ENCODE peak calls at places on chromosome X, in ten cellular contexts. K is astrocyte of the spinal cord, D is nephron progenitor cell, A is NB4, F is choroid plexus epithelial cell, H is AG04449, Q is cardiac muscle cell, W is lower leg skin, N is heart left ventricle, L is suprapubic skin. V is an unnamed sample.

GRCh38 chrX:132592880-132593279 is 104.0 kb upstream of the MBNL3 start:
- DNase-seq in D (peak), Q (peak), L (no peak), A (peak), W (peak), N (no peak), F (peak), K (no peak), H (no peak), V (no peak)

GRCh38 chrX:129557844-129558243 is 17.8 kb downstream of the OCRL start:
- DNase-seq in H (no peak), F (peak), W (no peak), K (no peak), L (no peak), D (no peak), N (no peak), A (no peak), Q (peak), V (no peak)

GRCh38 chrX:22534643-22535042 is 261.9 kb downstream of the CBLL2 start:
- DNase-seq in A (no peak), D (no peak), H (peak), K (peak), N (no peak), Q (peak), L (no peak), F (peak), W (peak), V (no peak)

GRCh38 chrX:151391722-151392121 is 5.3 kb upstream of the VMA21 start:
- DNase-seq in A (no peak), Q (no peak), L (no peak), H (no peak), F (no peak), D (no peak), K (no peak), W (no peak), N (no peak), V (no peak)

GRCh38 chrX:153762636-153763173 is 1.3 kb upstream of the PLXNB3 start:
- DNase-seq in N (no peak), F (no peak), K (no peak), D (no peak), Q (no peak), W (no peak), A (no peak), H (no peak), L (no peak), V (no peak)

GRCh38 chrX:314781-315595 is 3.6 kb downstream of the GTPBP6 start:
- DNase-seq in N (peak), K (no peak), F (no peak), D (no peak), Q (no peak), W (no peak), L (peak), A (no peak), H (no peak), V (no peak)

GRCh38 chrX:48068096-48068887 is 3.1 kb downstream of the ZNF630 start:
- DNase-seq in F (no peak), K (no peak), H (no peak), N (no peak), L (no peak), D (no peak), W (no peak), Q (no peak), A (no peak), V (no peak)

GRCh38 chrX:68931345-68931744 is 102.5 kb downstream of the EFNB1 start:
- DNase-seq in L (no peak), W (peak), F (no peak), H (no peak), N (peak), A (no peak), D (no peak), K (no peak), Q (no peak), V (no peak)

GRCh38 chrX:47831788-47832187 is 4.9 kb upstream of the ZNF81 start:
- DNase-seq in A (peak), Q (peak), F (peak), H (no peak), L (peak), W (peak), D (peak), K (no peak), N (peak), V (peak)

GRCh38 chrX:133151320-133151719 is 54.4 kb upstream of the USP26 start:
- DNase-seq in F (no peak), A (no peak), Q (no peak), H (peak), K (no peak), N (no peak), W (no peak), L (no peak), D (no peak), V (no peak)

GRCh38 chrX:120308959-120309872 is 2.0 kb downstream of the TMEM255A start:
- DNase-seq in H (no peak), D (peak), K (peak), L (peak), A (peak), N (peak), Q (peak), F (peak), W (peak), V (no peak)

GRCh38 chrX:107290019-107290418 is 83.6 kb downstream of the DNAAF6 start:
- DNase-seq in N (no peak), W (no peak), Q (no peak), H (no peak), D (no peak), L (no peak), A (no peak), K (no peak), F (no peak), V (no peak)

GRCh38 chrX:15146515-15146914 is 123.4 kb downstream of the ASB9 start:
- DNase-seq in D (peak), A (peak), W (no peak), Q (peak), H (no peak), F (peak), K (peak), L (no peak), N (no peak), V (no peak)

GRCh38 chrX:83845397-83845796 is 15.5 kb upstream of the CYLC1 start:
- DNase-seq in D (peak), A (peak), K (peak), N (no peak), H (no peak), F (peak), W (no peak), Q (peak), L (no peak), V (no peak)

GRCh38 chrX:153351981-153352380 is 18.0 kb downstream of the ZNF275 start:
- DNase-seq in F (no peak), Q (no peak), L (no peak), K (no peak), A (no peak), W (no peak), H (no peak), N (no peak), D (no peak), V (no peak)

GRCh38 chrX:88558421-88558820 is 188.6 kb upstream of the CPXCR1 start:
- DNase-seq in N (no peak), F (no peak), H (no peak), W (no peak), Q (no peak), K (no peak), L (no peak), A (no peak), D (no peak), V (no peak)

GRCh38 chrX:133005038-133005437 is 46.6 kb upstream of the HS6ST2 start:
- DNase-seq in N (no peak), Q (peak), A (peak), H (no peak), D (peak), K (peak), F (peak), L (no peak), W (no peak), V (no peak)

GRCh38 chrX:145817299-145817665 is 347 bp upstream of the SLITRK2 start:
- DNase-seq in D (peak), H (no peak), A (no peak), K (peak), L (no peak), N (peak), Q (peak), W (no peak), F (no peak), V (no peak)

GRCh38 chrX:45261005-45261404 is 60.3 kb upstream of the DIPK2B start:
- DNase-seq in Q (no peak), L (no peak), K (no peak), D (no peak), H (no peak), W (no peak), A (no peak), F (no peak), N (no peak), V (no peak)

GRCh38 chrX:102129473-102129872 is 4.0 kb downstream of the TCEAL2 start:
- DNase-seq in H (no peak), L (no peak), K (peak), A (peak), Q (peak), F (peak), N (no peak), W (no peak), D (no peak), V (no peak)

GRCh38 chrX:9279271-9279596 is 185.6 kb upstream of the TBL1X start:
- DNase-seq in W (no peak), H (no peak), N (no peak), K (peak), F (peak), Q (peak), A (no peak), L (no peak), D (no peak), V (no peak)

GRCh38 chrX:1673337-1673736 is 58.5 kb downstream of the ASMT start:
- DNase-seq in N (no peak), W (no peak), K (no peak), Q (peak), H (no peak), A (peak), D (peak), L (no peak), F (peak), V (no peak)

GRCh38 chrX:2774057-2774456 is 22.2 kb downstream of the XG start:
- DNase-seq in N (no peak), W (no peak), Q (no peak), A (no peak), L (no peak), F (no peak), H (no peak), D (no peak), K (no peak), V (no peak)

GRCh38 chrX:15911729-15912550 is 57.3 kb upstream of the AP1S2 start:
- DNase-seq in Q (peak), K (no peak), N (no peak), H (no peak), F (no peak), L (no peak), W (peak), A (peak), D (no peak), V (no peak)

GRCh38 chrX:119816300-119816699 is 24.9 kb upstream of the RPL39 start:
- DNase-seq in L (no peak), F (no peak), H (no peak), D (no peak), K (no peak), Q (no peak), N (no peak), A (no peak), W (peak), V (no peak)

GRCh38 chrX:122586831-122587230 is 597.2 kb upstream of the GRIA3 start:
- DNase-seq in F (peak), Q (no peak), A (no peak), L (no peak), K (peak), D (no peak), W (no peak), N (no peak), H (no peak), V (no peak)

GRCh38 chrX:22110729-22111494 is 78.8 kb downstream of the PHEX start:
- DNase-seq in F (peak), D (no peak), L (no peak), W (no peak), Q (no peak), A (no peak), N (no peak), H (no peak), K (peak), V (no peak)

GRCh38 chrX:88378406-88378805 is 368.6 kb upstream of the CPXCR1 start:
- DNase-seq in A (no peak), N (no peak), K (no peak), D (no peak), F (no peak), L (no peak), W (no peak), Q (no peak), H (no peak), V (no peak)

DNA sequence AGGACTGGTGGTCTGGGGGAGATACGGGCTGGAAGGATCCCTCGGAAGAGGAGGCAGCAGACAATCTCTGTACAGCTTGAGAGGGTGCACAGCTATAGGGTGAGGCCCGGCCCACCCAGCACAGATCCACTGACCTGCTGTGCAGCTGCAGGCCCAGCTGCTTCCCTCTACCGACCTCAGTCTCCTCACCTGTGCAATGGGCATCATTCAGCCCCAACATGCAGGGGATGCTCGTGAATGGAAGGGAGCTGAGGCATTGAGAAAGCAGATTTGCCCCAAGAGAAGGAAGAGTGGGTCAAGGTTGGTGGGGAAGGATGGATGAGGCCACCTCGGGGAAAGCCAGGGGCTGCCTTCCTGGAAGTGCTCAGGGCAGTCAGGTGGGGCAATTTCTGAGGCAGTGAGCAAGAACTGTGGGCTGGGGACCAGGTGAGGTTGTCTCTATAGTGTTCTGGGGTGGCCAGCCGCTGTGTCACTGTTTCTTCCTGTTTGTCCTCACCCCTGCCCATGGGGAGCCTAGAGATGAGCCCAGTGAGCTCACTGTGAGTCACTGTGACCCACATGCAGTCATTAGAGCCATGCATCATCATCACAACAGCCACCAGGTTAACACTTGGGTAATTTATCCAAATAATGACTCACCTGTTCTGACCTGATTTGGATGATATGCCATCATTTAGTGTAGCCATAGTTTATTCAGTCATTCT is 22.2 kb upstream of the XAGE2 start:
- DNase-seq in D (no peak), W (no peak), H (no peak), F (peak), A (peak), Q (no peak), K (no peak), N (no peak), L (no peak), V (no peak)
- TF ChIP-seq CTCF in D (no peak), W (no peak), H (no peak), F (no peak), A (no peak), Q (no peak), K (no peak), N (no peak), L (no peak), V (no peak)

GRCh38 chrX:117995378-117995777 is 121.2 kb downstream of the KLHL13 start:
- DNase-seq in K (no peak), L (no peak), Q (no peak), W (no peak), H (no peak), D (no peak), F (no peak), N (no peak), A (no peak), V (no peak)

GRCh38 chrX:118000518-118000917 is 116.1 kb downstream of the KLHL13 start:
- DNase-seq in K (no peak), F (no peak), N (no peak), L (no peak), Q (no peak), H (no peak), D (no peak), A (no peak), W (no peak), V (no peak)

GRCh38 chrX:117998171-117998570 is 118.4 kb downstream of the KLHL13 start:
- DNase-seq in L (no peak), K (no peak), Q (no peak), N (no peak), A (no peak), H (no peak), D (no peak), W (no peak), F (no peak), V (no peak)

GRCh38 chrX:117996408-117996807 is 120.2 kb downstream of the KLHL13 start:
- DNase-seq in H (no peak), K (no peak), W (no peak), N (no peak), L (no peak), Q (no peak), D (no peak), F (no peak), A (no peak), V (no peak)

GRCh38 chrX:117996918-117997480 is 119.6 kb downstream of the KLHL13 start:
- DNase-seq in K (no peak), F (no peak), N (no peak), H (no peak), L (no peak), W (no peak), D (no peak), Q (no peak), A (peak), V (no peak)
- TF ChIP-seq CTCF in K (peak), F (no peak), N (peak), H (no peak), L (no peak), W (no peak), D (no peak), Q (peak), A (peak), V (peak)

GRCh38 chrX:50100188-50100587 is 100.6 kb downstream of the AKAP4 start:
- DNase-seq in A (peak), F (peak), N (no peak), W (no peak), D (no peak), K (no peak), H (no peak), L (no peak), Q (no peak), V (no peak)
- TF ChIP-seq CTCF in A (no peak), F (peak), N (peak), W (no peak), D (no peak), K (peak), H (no peak), L (no peak), Q (peak), V (peak)

GRCh38 chrX:38806054-38806389 is 4.8 kb downstream of the MID1IP1 start:
- DNase-seq in K (no peak), A (no peak), L (no peak), Q (no peak), W (no peak), F (no peak), D (no peak), N (no peak), H (no peak), V (no peak)
- TF ChIP-seq CTCF in K (no peak), A (no peak), L (no peak), Q (no peak), W (no peak), F (no peak), D (no peak), N (no peak), H (no peak), V (no peak)

DNA sequence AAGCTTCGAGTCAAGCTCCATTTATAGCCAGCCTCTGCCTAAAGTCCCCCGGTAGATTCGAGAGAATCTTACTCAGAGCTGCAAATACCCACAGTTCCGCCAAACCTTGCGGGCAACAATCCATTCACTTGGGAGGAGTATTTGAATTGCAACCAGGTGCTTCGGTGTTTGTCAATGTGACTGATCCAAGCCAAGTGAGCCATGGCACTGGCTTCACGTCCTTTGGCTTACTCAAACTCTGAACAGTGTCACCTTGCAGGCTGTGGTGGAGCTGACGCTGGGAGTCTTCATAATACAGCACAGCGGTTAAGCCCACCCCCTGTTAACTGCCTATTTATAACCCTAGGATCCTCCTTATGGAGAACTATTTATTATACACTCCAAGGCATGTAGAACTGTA is 11.2 kb downstream of the CD40LG start:
- DNase-seq in Q (no peak), D (no peak), W (no peak), N (no peak), A (no peak), K (no peak), L (no peak), F (no peak), H (no peak), V (no peak)
- TF ChIP-seq CTCF in Q (no peak), D (no peak), W (no peak), N (no peak), A (no peak), K (no peak), L (no peak), F (no peak), H (no peak), V (no peak)

DNA sequence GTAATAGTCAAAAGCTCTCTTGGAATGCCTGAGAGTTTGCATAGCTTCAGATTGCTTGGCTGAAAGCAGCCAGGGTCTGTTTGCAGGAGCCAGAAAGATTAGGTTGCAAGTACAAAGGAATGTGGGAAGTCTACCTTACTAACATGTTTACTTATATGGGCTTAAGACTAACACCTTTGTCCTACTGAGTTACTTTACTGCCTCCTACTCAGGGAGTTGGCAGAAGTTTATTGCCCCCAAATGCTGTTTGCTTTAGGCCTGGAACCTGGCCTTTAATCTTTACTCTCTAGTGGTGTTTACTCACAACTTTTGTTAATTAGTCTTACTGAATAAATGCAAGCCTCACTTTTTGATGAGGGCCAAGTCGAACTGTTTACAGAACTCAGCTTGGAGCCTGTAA is 219.4 kb upstream of the ZC4H2 start:
- DNase-seq in F (no peak), Q (no peak), H (no peak), D (no peak), A (no peak), K (no peak), W (no peak), N (no peak), L (no peak), V (no peak)
- TF ChIP-seq CTCF in F (no peak), Q (no peak), H (no peak), D (no peak), A (no peak), K (no peak), W (no peak), N (no peak), L (no peak), V (no peak)

V was measured in D721Med.